ENCODE peak calls at places on chromosomes 2 and 18, in eight cellular contexts. L is body of pancreas; M is psoas muscle; N is cardiac muscle cell; I is naive thymus-derived CD4-positive, alpha-beta T cell; B is IMR-90; G is ascending aorta; E is heart right ventricle. H is an unnamed sample. For H3K4me1, the result is how much of the 10 kb centered on the place peaks cover.

GRCh38 chr2:112916145-112916571 is 5.2 kb downstream of the IL37 start:
- DNase-seq in L (no peak), G (no peak), E (no peak), I (no peak), B (no peak), N (no peak), M (no peak), H (no peak)

GRCh38 chr2:138724765-138725459 is 55.3 kb downstream of the NXPH2 start:
- DNase-seq in E (no peak), B (no peak), N (no peak), G (no peak), M (no peak), L (no peak), I (no peak), H (no peak)

GRCh38 chr2:205706769-205707375 is 24.6 kb downstream of the NRP2 start:
- DNase-seq in G (peak), M (peak), N (no peak), E (peak), B (peak), L (peak), I (peak), H (peak)

GRCh38 chr2:224751996-224752698 is 36.0 kb upstream of the CCDC195 start:
- DNase-seq in G (no peak), L (no peak), B (no peak), E (no peak), M (no peak), I (no peak), N (no peak), H (no peak)

GRCh38 chr2:212777020-212777491 is 238.5 kb upstream of the ERBB4 start:
- DNase-seq in B (peak), N (peak), I (peak), E (no peak), G (no peak), M (no peak), L (no peak), H (no peak)

GRCh38 chr2:29105375-29105774 is 9.8 kb upstream of the CLIP4 start:
- DNase-seq in G (no peak), E (no peak), L (no peak), M (no peak), I (no peak), B (no peak), N (no peak), H (no peak)

GRCh38 chr2:7119504-7119835 is 202.3 kb downstream of the RNF144A start:
- DNase-seq in G (no peak), I (no peak), M (no peak), L (no peak), E (no peak), B (no peak), N (no peak), H (no peak)

GRCh38 chr2:20803287-20803686 is 19.6 kb downstream of the LDAH start:
- DNase-seq in G (no peak), N (no peak), E (no peak), I (no peak), L (no peak), M (no peak), B (no peak), H (no peak)

GRCh38 chr18:45557779-45558178 is 57.5 kb upstream of the SLC14A2 start:
- DNase-seq in I (no peak), L (no peak), B (no peak), N (no peak), G (no peak), M (no peak), E (no peak), H (no peak)

GRCh38 chr18:55497825-55498403 is 90.1 kb downstream of the TCF4 start:
- DNase-seq in E (no peak), N (no peak), I (no peak), G (no peak), L (no peak), M (no peak), B (no peak), H (no peak)

GRCh38 chr2:64807417-64807816 is 153.7 kb upstream of the SERTAD2 start:
- DNase-seq in N (no peak), E (no peak), G (no peak), I (no peak), M (no peak), B (peak), L (no peak), H (no peak)

GRCh38 chr2:120308038-120308910 is 37.7 kb upstream of the INHBB start:
- DNase-seq in L (no peak), E (no peak), B (no peak), M (no peak), I (no peak), G (no peak), N (no peak), H (no peak)

GRCh38 chr2:179467111-179467510 is 202.5 kb upstream of the SESTD1 start:
- DNase-seq in L (no peak), G (no peak), N (no peak), E (no peak), M (no peak), I (no peak), B (peak), H (no peak)

GRCh38 chr2:16664052-16664731 is 1.4 kb downstream of the CYRIA start:
- DNase-seq in G (peak), E (peak), B (peak), M (peak), L (peak), I (no peak), N (peak), H (no peak)
- H3K4me1 ChIP-seq in G (under half), E (half or more), B (under half), M (under half), L (under half), I (under half), N (under half), H (under half)

GRCh38 chr2:19769513-19769912 is 132.3 kb downstream of the TTC32 start:
- DNase-seq in G (no peak), N (no peak), L (no peak), M (no peak), E (no peak), B (peak), I (no peak), H (no peak)
- H3K4me1 ChIP-seq in G (under half), N (under half), L (under half), M (under half), E (under half), B (under half), I (under half), H (under half)

DNA sequence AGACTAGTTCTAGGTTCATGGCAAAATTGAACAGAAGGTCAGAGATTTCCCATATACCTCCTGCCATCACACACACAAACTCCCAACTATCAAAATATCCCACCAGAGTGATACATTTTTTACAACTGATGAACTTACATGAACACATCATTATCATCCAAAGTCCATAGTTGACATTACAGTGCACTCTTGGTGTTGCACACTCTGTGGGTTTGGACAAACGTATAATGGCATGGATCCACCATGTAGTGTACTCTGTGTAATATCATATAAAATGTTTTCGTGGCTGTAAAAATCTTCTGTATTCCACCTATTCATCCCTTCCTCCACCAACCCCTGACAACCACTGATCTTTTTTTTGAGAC is 25.9 kb upstream of the STAM2 start:
- DNase-seq in G (no peak), E (no peak), L (no peak), B (no peak), M (no peak), N (no peak), I (no peak), H (no peak)
- H3K4me1 ChIP-seq in G (under half), E (under half), L (under half), B (under half), M (under half), N (under half), I (under half), H (under half)

DNA sequence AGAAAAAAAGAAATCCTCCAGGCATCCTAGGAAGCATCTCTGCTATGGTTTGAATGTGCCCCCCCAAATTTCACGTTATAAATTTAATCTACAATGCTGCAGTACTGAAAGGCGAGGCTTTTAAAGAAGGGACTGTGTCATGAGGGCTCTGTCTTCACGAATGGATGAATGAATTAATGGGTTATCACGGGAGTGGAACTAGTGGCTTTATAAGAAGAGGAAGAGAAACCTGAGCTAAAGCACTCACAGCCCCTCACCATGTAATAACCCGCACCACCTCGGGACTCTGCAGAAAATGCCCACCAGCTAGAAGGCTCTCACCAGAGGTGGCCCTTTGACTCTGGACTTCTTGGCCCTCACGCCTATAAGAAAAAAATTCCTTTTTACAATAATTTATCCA is 27.6 kb downstream of the RNU4ATAC start:
- DNase-seq in G (no peak), I (no peak), M (no peak), L (no peak), B (no peak), E (no peak), N (no peak), H (no peak)
- H3K4me1 ChIP-seq in G (under half), I (under half), M (half or more), L (under half), B (under half), E (half or more), N (under half), H (half or more)

GRCh38 chr2:69280017-69280671 is 106.9 kb downstream of the GFPT1 start:
- DNase-seq in G (no peak), N (no peak), I (no peak), B (no peak), L (no peak), M (no peak), E (no peak), H (no peak)

GRCh38 chr2:69271831-69272257 is 115.2 kb downstream of the GFPT1 start:
- DNase-seq in N (no peak), E (no peak), I (no peak), B (peak), L (no peak), G (no peak), M (no peak), H (no peak)

GRCh38 chr2:69278366-69278765 is 108.7 kb downstream of the GFPT1 start:
- DNase-seq in L (no peak), G (no peak), N (no peak), E (no peak), B (peak), I (no peak), M (no peak), H (no peak)

GRCh38 chr2:69272803-69273471 is 114.1 kb downstream of the GFPT1 start:
- DNase-seq in N (no peak), B (peak), E (no peak), G (no peak), L (no peak), M (no peak), I (no peak), H (no peak)

GRCh38 chr2:69275490-69275889 is 111.5 kb downstream of the GFPT1 start:
- DNase-seq in M (no peak), L (no peak), I (no peak), E (no peak), B (no peak), N (no peak), G (no peak), H (no peak)
- H3K4me1 ChIP-seq in M (under half), L (under half), I (under half), E (under half), B (under half), N (under half), G (under half), H (under half)

DNA sequence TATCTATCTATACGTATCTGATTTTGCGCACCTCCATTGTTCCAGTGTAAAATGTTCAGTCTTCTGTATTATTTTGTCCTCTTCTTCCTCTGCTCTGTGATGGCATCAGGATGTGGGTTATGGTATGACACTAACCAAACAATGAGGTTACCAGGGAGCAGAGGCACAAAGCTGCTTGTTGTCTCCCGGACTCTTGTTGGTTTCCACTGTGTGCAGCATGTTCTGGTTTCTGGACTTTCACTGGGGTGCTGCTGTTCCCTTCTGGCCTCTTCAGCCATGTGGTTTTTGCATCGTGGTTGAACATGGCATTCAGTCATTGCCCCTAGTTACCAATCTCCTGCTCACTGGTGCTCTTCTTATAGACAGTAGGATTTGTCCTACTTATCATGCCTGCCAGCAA is 665.9 kb downstream of the CBLN2 start:
- DNase-seq in N (no peak), G (no peak), B (no peak), M (no peak), E (no peak), I (no peak), L (no peak), H (no peak)
- H3K4me1 ChIP-seq in N (under half), G (under half), B (under half), M (under half), E (under half), I (under half), L (under half), H (under half)

DNA sequence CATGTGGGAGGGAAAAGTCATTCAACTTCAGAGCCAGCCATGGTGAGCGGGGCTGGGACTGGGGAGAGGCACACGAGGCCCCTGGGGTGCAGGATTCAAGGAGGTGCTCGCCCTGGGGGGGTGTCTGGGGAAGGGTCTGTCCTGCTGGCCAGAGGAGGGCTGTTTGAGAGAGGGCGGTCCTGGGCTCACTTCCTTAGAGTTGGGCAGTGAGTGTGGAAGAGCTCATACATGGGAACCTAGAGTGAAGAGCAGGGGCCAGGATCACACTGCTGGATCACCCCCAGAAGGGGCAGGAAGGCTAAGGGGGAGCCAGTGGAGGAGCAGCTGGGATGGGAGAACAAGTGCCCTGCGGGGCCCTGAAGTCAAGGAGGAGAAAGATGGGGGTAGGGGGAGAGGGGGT is 6.5 kb downstream of the SH3BP4 start:
- DNase-seq in L (no peak), G (no peak), M (no peak), I (no peak), B (no peak), E (no peak), N (no peak), H (no peak)
- H3K4me1 ChIP-seq in L (half or more), G (under half), M (under half), I (under half), B (under half), E (half or more), N (under half), H (half or more)

DNA sequence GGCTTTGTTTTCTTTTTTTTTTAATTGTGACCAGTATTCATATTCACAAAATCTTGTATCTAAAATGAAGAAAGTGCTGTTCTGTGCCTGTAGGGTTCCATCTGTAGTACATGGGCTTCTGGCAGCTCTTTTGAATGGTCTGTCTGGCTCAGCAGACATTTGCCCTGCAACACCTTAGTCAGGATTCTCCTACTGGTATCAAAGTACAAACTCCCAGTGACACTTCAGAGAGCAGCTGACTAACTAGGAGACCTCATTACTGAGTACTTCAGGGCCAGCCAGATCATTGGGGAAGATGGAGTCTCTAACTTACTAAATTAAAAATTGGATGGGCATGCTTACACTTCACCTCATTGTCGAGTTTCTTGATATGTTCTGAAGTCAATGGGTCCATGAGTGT is 39.7 kb downstream of the GRHL1 start:
- DNase-seq in I (no peak), M (no peak), B (no peak), G (peak), N (no peak), L (no peak), E (no peak), H (no peak)
- H3K4me1 ChIP-seq in I (under half), M (under half), B (under half), G (under half), N (under half), L (under half), E (under half), H (under half)

H was measured in right atrium auricular region.